ENCODE peak calls at places on chromosomes 4 and X, in six cellular contexts. U, B, E, C, P and O are unnamed samples. For H3K27me3, the result is how much of the 10 kb centered on the place peaks cover.

GRCh38 chr4:40846556-40846955 is 96.8 kb downstream of the NSUN7 start:
- DNase-seq in C (no peak), U (no peak), P (no peak), B (no peak), E (no peak), O (no peak)

GRCh38 chr4:47154816-47155370 is 123.5 kb downstream of the GABRB1 start:
- DNase-seq in P (no peak), B (no peak), C (no peak), U (no peak), E (no peak), O (no peak)

GRCh38 chrX:110004210-110004609 is 1.3 kb downstream of the TMEM164 start:
- DNase-seq in B (peak), E (no peak), P (peak), C (no peak), U (no peak), O (no peak)

GRCh38 chrX:122363112-122363511 is 821.0 kb upstream of the GRIA3 start:
- DNase-seq in E (no peak), P (no peak), U (no peak), B (no peak), C (no peak), O (no peak)

GRCh38 chr4:146590801-146591200 is 47.9 kb upstream of the POU4F2 start:
- DNase-seq in P (no peak), C (no peak), B (no peak), E (no peak), U (no peak), O (no peak)

GRCh38 chrX:56233100-56233499 is 944 bp downstream of the KLF8 start:
- DNase-seq in E (no peak), P (no peak), U (no peak), C (no peak), B (peak), O (peak)

GRCh38 chrX:154019061-154019621 is 561 bp downstream of the IRAK1 start:
- DNase-seq in B (no peak), U (no peak), P (no peak), C (no peak), E (no peak), O (no peak)

GRCh38 chr4:139734875-139735380 is 69.3 kb downstream of the MGST2 start:
- DNase-seq in U (peak), E (peak), B (peak), P (peak), C (peak), O (peak)

GRCh38 chr4:23022032-23022431 is 329.3 kb downstream of the GBA3 start:
- DNase-seq in P (no peak), B (no peak), C (no peak), U (no peak), E (no peak), O (no peak)

GRCh38 chr4:52076731-52077130 is 25.6 kb downstream of the SPATA18 start:
- DNase-seq in P (no peak), E (no peak), C (no peak), U (no peak), B (no peak), O (peak)

GRCh38 chr4:181637186-181638105 is 605.8 kb upstream of the TENM3 start:
- DNase-seq in B (no peak), U (no peak), E (no peak), P (no peak), C (no peak), O (no peak)

GRCh38 chrX:128619490-128619889 is 567.3 kb upstream of the ACTRT1 start:
- DNase-seq in U (no peak), B (no peak), P (no peak), E (no peak), C (no peak), O (no peak)

GRCh38 chr4:114076865-114077264 is 97.4 kb upstream of the ARSJ start:
- DNase-seq in C (no peak), U (no peak), B (no peak), P (no peak), E (no peak), O (no peak)

GRCh38 chrX:39957816-39958561 is 139.8 kb downstream of the BCOR start:
- DNase-seq in P (no peak), E (no peak), C (no peak), B (no peak), U (no peak), O (no peak)

GRCh38 chr4:107392951-107393350 is 327.1 kb downstream of the PAPSS1 start:
- DNase-seq in B (peak), P (no peak), E (no peak), U (no peak), C (no peak), O (no peak)

GRCh38 chr4:147799986-147800555 is 68.2 kb downstream of the ARHGAP10 start:
- DNase-seq in P (no peak), C (peak), B (no peak), U (peak), E (no peak), O (no peak)

GRCh38 chr4:93730251-93730650 is 98.3 kb upstream of the ATOH1 start:
- DNase-seq in P (no peak), C (no peak), U (no peak), B (no peak), E (no peak), O (no peak)

GRCh38 chrX:118631586-118631985 is 95.8 kb upstream of the IL13RA1 start:
- DNase-seq in C (no peak), U (no peak), B (no peak), P (no peak), E (no peak), O (no peak)

GRCh38 chrX:101442095-101442494 is 34.1 kb downstream of the HNRNPH2 start:
- DNase-seq in E (no peak), U (no peak), C (no peak), P (no peak), B (no peak), O (peak)

GRCh38 chrX:27451324-27451723 is 11.8 kb downstream of the PPP4R3C start:
- DNase-seq in E (no peak), B (no peak), U (no peak), P (no peak), C (no peak), O (no peak)

GRCh38 chrX:68084765-68085164 is 348.5 kb downstream of the OPHN1 start:
- DNase-seq in P (peak), B (no peak), U (no peak), E (no peak), C (no peak), O (peak)

GRCh38 chrX:16445166-16445752 is 204.7 kb upstream of the S100G start:
- DNase-seq in P (peak), E (no peak), C (peak), B (no peak), U (peak), O (peak)

GRCh38 chr4:76213415-76214268 is at the start of gene SCARB2:
- DNase-seq in P (peak), U (peak), B (peak), E (peak), C (peak), O (peak)

GRCh38 chr4:184762100-184762499 is 28.2 kb upstream of the CENPU start:
- DNase-seq in E (no peak), U (peak), P (no peak), B (no peak), C (no peak), O (no peak)

GRCh38 chr4:185928761-185929455 is 116.9 kb upstream of the SORBS2 start:
- DNase-seq in E (no peak), B (no peak), C (no peak), P (no peak), U (no peak), O (no peak)

DNA sequence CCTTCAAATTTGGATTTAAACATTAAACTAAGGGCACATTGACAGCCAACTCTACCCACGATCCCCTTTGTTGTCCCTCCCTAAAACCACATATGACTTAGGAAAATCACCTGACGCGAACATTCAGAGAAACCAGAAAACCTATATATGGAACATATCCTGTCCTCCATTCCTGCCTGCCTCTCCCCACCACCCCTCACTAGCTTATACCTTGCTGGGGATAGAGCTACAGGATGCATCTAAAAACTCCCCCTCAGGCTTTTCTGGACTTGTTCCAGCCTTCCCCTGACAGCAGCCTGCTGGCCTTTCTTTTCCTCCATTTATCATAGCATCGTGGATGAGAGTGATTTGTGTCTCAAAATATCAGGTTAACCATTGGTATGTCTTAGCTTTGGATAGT is 8.8 kb downstream of the STK26 start:
- DNase-seq in P (no peak), B (no peak), E (no peak), U (no peak), C (no peak), O (no peak)
- H3K27me3 ChIP-seq in P (under half), B (under half), E (under half), U (under half), C (under half), O (under half)

DNA sequence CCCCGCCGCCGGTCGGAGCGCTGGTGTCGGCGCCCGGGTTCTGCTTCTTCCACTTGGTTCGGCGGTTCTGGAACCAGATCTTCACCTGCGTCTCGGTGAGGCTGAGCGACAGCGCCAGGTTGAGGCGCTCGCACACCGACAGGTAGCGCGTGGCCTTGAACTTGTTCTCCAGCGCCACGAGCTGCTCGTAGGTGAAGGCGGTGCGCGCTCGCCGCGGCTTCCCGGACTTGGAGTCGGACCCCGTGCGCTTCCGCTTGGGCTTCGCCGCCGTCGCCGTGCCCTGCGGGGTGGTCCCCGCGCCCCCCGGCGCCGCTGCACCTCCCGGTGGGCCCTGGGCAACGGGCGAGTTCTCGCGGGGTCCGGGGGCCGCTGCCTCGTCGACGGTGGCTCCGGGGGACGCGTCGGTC is 3.1 kb downstream of the NKX1-1 start:
- DNase-seq in C (no peak), B (no peak), E (no peak), P (no peak), U (no peak), O (no peak)
- H3K27me3 ChIP-seq in C (under half), B (under half), E (under half), P (under half), U (under half), O (half or more)

DNA sequence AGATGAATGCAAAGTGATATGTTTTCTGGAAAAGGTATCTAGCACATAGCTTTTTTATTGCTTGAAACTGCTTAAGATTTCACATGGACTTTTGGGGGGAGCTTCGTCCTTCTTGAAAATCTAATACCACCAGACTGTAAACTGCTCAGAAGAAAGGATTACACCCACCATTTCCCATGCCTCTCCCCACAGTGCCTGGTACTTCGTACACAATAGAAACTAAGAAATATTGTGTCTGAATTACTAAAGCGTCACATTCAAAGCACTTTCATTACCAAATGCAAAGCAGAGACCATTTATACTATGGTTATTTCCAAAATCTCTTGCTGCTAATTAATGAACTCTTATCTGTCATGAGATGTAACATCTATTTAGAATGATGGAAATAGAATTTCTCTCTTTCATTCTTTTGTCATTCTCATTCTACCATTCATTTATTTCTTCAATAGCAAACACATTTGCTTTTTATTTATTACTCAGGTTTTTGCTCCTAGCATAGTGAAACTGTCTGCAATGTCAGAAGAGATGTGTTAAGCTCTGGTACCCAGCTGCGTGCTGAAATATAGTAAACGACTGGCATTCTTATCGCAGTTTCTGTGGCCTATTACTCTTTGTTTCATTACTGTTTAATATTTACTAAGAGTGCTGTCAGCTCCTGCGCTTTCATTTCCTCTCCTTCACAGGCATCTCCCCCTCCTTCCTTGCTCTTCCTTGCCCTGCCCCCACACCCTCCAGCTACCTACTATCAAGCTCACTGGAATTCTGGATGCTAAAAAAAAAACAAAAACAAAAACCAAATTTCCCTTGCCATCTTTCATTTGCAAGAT is 51.4 kb upstream of the RAPGEF2 start:
- DNase-seq in C (no peak), E (no peak), B (no peak), P (no peak), U (no peak), O (no peak)
- H3K27me3 ChIP-seq in C (under half), E (under half), B (under half), P (under half), U (under half), O (under half)

GRCh38 chrX:139864613-139865012 is 68.2 kb downstream of the ATP11C start:
- DNase-seq in C (no peak), B (no peak), E (no peak), P (no peak), U (no peak), O (no peak)

DNA sequence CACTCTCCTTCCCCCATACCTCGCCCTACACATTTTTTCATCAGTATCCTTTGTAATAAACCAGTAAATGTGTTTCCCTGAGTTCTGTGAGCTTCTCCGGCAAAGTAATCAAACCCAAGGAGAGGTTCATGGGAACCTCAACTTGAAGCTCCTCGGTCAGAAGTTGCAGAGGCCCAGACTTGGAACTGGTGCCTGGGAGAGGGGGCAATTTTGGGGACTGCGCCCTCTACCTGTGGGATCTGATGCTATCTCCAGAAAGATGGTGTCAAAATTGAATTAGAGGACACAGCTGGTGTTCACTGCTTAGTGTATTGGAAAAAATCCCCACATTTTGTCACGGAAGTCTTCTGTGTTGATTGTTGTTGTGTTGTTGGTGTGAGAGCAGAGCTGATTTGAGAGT is 70.6 kb downstream of the ATP11C start:
- DNase-seq in B (no peak), P (no peak), U (no peak), E (no peak), C (no peak), O (no peak)
- H3K27me3 ChIP-seq in B (under half), P (under half), U (under half), E (under half), C (under half), O (under half)

DNA sequence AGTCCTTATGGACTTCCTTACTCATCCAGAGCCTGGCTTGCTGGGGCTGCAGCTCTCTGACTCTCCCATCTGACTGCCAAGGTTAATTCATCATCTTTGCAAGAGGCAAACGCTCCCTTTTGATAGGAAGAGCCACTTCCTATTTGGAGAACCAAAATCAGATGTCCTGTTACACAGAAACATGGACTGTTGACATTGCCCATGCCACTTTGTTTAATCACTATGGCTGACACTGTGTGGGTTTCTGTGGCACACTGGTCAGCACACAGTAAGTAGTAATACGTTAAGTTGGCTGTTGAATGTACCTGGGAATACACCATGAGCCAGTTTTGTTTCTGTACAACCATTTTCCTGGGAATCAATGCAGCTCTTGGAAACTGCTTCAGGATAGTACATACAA is 45.1 kb upstream of the TMEM33 start:
- DNase-seq in C (no peak), B (no peak), E (no peak), P (no peak), U (no peak), O (no peak)
- H3K27me3 ChIP-seq in C (under half), B (under half), E (under half), P (under half), U (under half), O (half or more)

GRCh38 chrX:12554206-12554605 is 237.0 kb upstream of the PRPS2 start:
- DNase-seq in B (no peak), P (no peak), E (no peak), U (no peak), C (no peak), O (no peak)
- H3K27me3 ChIP-seq in B (under half), P (under half), E (under half), U (under half), C (under half), O (under half)

DNA sequence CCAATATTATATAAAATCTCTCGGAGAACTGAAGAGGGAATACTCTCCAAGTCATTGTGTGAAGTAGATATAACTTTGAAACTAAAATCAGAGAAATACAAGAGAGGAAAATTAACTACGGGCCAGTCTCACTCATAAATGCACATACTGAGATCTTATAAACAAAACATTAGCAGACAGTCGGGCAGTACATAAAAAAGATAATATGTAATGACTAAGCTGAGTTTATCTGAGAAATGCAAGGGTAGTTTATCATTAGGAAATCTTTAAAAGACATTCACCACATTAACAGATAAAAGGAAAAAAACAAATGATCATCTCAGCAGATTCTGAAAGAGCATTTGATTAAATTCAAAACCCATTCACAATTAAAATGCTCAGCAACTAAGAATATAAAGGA is 116.7 kb downstream of the NYX start:
- DNase-seq in U (no peak), B (no peak), E (no peak), C (no peak), P (no peak), O (no peak)
- H3K27me3 ChIP-seq in U (under half), B (under half), E (under half), C (under half), P (under half), O (under half)

DNA sequence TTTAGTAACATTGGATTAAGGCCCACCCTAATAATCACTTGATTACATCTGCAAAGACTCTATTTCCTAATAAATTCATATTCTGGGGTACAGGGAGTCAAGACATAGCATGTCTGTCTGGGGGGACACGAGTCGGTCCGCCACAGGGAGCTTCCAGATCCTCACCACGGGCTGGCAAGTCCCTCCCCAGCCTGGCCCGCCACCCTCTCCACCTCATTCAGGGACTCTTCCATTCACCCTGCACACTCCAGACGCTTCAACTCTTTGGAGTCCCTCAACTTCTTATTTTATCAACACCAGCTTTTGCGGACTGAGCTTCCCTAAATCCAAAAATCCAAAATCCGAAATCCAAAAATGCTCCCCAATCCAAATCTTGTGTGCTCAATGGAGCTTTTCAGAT is 71.1 kb downstream of the DCTD start:
- DNase-seq in U (no peak), P (no peak), C (no peak), E (no peak), B (no peak), O (no peak)
- H3K27me3 ChIP-seq in U (under half), P (under half), C (under half), E (under half), B (under half), O (under half)

GRCh38 chr4:81030061-81030616 is 369 bp upstream of the BMP3 start:
- DNase-seq in C (no peak), E (no peak), U (no peak), B (no peak), P (no peak), O (no peak)

GRCh38 chr4:81031389-81032173 is 1.1 kb downstream of the BMP3 start:
- DNase-seq in U (no peak), B (peak), P (no peak), E (no peak), C (no peak), O (no peak)

GRCh38 chr4:81030617-81031388 is at the start of gene BMP3:
- DNase-seq in U (no peak), C (no peak), P (peak), B (peak), E (no peak), O (peak)

GRCh38 chr4:81032805-81033684 is 2.5 kb downstream of the BMP3 start:
- DNase-seq in E (no peak), B (no peak), P (no peak), U (no peak), C (no peak), O (no peak)

GRCh38 chr4:81032174-81032551 is 1.7 kb downstream of the BMP3 start:
- DNase-seq in P (no peak), U (no peak), B (no peak), E (no peak), C (no peak), O (no peak)
- H3K27me3 ChIP-seq in P (under half), U (under half), B (under half), E (under half), C (under half), O (half or more)

GRCh38 chrX:135256923-135257322 is 5.1 kb downstream of the ETDA start:
- DNase-seq in B (no peak), P (no peak), U (no peak), C (no peak), E (no peak), O (no peak)

GRCh38 chrX:135257469-135257868 is 5.6 kb downstream of the ETDA start:
- DNase-seq in C (no peak), E (no peak), U (no peak), B (peak), P (no peak), O (no peak)
- H3K27me3 ChIP-seq in C (under half), E (under half), U (under half), B (under half), P (under half), O (under half)